ENCODE peak calls at places on chromosomes 2 and 18, in four cellular contexts. B is H9, W is neuronal stem cell, I is H1. Q is an unnamed sample.

GRCh38 chr2:31207790-31208189 is 9.5 kb downstream of the CAPN14 start:
- DNase-seq in B (no peak), W (peak; percentile 17), I (no peak), Q (no peak)

GRCh38 chr2:24280161-24280560 is 80.2 kb downstream of the ITSN2 start:
- DNase-seq in B (no peak), W (no peak), I (no peak), Q (no peak)

GRCh38 chr2:41741951-41742563 is 305.8 kb upstream of the PKDCC start:
- DNase-seq in B (no peak), W (no peak), I (no peak), Q (no peak)

GRCh38 chr18:33937270-33937816 is 287.4 kb downstream of the NOL4 start:
- DNase-seq in B (no peak), W (no peak), I (no peak), Q (no peak)

GRCh38 chr18:40293311-40293710 is 1661.7 kb upstream of the PIK3C3 start:
- DNase-seq in B (no peak), W (no peak), I (no peak), Q (no peak)

GRCh38 chr2:99775585-99775984 is 285.8 kb upstream of the REV1 start:
- DNase-seq in B (no peak), W (no peak), I (no peak), Q (peak; percentile 61)

GRCh38 chr2:214311031-214311533 is 99.8 kb upstream of the VWC2L start:
- DNase-seq in B (peak; percentile 73), W (no peak), I (peak; percentile 25), Q (no peak)

GRCh38 chr18:13266208-13267100 is 47.9 kb downstream of the LDLRAD4 start:
- DNase-seq in B (no peak), W (no peak), I (no peak), Q (no peak)

GRCh38 chr2:65630643-65631042 is 198.2 kb upstream of the SPRED2 start:
- DNase-seq in B (no peak), W (no peak), I (no peak), Q (peak; percentile 89)

GRCh38 chr2:46252891-46253659 is 44.1 kb upstream of the EPAS1 start:
- DNase-seq in B (no peak), W (no peak), I (no peak), Q (peak; percentile 77)

GRCh38 chr18:46917808-46918600 is 602 bp downstream of the KATNAL2 start:
- DNase-seq in B (peak; percentile 85), W (no peak), I (peak; percentile 47), Q (peak; percentile 46)

GRCh38 chr2:3827673-3828575 is 124.5 kb downstream of the DCDC2C start:
- DNase-seq in B (no peak), W (no peak), I (no peak), Q (no peak)

DNA sequence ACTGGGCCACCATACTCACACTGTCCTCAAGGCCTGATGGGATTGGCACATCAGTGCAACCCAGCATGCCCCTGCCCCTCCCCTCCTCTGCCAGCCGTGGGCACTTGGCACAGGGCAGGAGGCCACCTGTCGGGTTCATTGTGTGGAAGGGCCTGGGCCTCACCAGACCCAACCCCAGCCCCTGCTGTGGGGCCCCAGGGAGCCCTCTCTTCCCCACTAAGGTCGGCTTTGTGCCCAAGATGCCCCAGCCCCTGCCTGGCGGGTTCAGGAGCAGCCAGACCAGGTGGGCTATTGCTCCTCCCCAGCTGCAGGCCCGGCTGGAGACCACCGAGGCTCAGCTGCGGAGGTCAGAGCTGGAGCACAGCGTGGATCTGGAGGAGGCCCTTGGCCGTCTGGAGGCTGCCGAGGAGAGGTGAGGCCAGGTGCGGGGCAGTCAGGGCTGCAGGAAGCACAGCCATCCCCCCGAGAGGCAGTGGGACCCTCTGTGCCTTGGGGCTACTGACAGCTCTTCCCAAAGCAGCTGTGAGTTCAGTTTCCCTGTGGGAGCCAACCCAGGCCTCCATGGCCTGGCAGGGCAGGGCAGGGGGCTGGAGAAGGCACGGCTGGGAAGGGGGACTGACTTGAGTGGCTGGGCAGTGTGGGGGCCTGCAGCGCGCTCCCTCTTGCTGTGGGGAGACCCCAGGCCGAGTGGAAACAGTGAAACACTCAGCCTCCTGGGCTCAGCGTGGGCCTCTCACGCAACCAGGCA is 16.3 kb downstream of the CROCC2 start:
- DNase-seq in B (peak; percentile 23), W (no peak), I (no peak), Q (no peak)
- H2BK15ac ChIP-seq in B (no peak overlapping the region), W (peak overlapping the region; percentile 75), I (no peak overlapping the region), Q (no peak overlapping the region)

DNA sequence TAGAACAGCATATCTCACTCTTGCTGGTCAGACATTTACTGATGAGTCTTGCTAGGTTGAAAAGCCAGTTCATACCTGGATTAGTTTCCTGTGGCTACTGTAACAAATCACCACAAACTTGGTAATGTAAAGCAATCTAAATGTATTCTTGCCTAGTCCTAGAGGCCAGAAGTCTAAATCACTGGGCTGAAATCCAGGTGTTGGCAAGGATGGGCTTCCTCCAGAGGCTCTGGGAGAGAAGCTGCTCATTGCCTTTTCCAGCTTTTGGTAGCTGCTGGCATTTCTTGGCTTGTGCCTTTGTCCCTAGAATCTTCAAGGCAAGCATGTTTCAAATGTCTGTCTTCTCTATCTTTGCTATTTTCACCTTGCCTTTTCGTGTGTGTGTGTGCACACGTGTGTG is 62.3 kb upstream of the MAP4K3 start:
- DNase-seq in B (no peak), W (no peak), I (no peak), Q (no peak)
- H2BK120ac ChIP-seq in B (no peak overlapping the region), W (no peak overlapping the region), I (no peak overlapping the region), Q (no peak overlapping the region)

GRCh38 chr2:109694190-109694589 is 80.0 kb downstream of the SOWAHC start:
- DNase-seq in B (no peak), W (no peak), I (no peak), Q (peak; percentile 16)
- H2BK15ac ChIP-seq in B (no peak overlapping the region), W (no peak overlapping the region), I (no peak overlapping the region), Q (no peak overlapping the region)

GRCh38 chr18:61948842-61949438 is 56.1 kb upstream of the RNF152 start:
- DNase-seq in B (no peak), W (no peak), I (no peak), Q (peak; percentile 26)
- H2BK120ac ChIP-seq in B (no peak overlapping the region), W (no peak overlapping the region), I (no peak overlapping the region), Q (no peak overlapping the region)

DNA sequence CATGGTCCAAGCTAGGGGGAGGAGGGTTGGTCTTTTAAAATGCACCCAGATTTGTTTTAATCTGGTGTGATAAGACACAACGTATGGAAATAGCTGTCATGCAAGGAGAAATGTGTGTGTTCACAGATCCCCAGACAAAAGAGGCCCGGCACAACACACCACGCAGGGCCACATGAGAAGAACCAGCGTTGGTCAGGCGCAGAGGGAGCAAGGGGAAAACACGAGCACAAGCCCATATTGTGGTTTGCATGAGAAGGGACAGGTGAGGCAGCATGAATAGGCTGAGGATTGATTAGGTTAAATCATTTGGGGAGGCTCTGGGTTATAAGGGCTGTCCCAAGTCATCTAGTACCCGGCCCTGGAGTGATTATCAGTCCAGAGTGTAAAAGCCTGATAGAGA is 272.5 kb upstream of the NCKAP5 start:
- DNase-seq in B (no peak), W (no peak), I (no peak), Q (no peak)
- H2BK15ac ChIP-seq in B (no peak overlapping the region), W (no peak overlapping the region), I (no peak overlapping the region), Q (no peak overlapping the region)

DNA sequence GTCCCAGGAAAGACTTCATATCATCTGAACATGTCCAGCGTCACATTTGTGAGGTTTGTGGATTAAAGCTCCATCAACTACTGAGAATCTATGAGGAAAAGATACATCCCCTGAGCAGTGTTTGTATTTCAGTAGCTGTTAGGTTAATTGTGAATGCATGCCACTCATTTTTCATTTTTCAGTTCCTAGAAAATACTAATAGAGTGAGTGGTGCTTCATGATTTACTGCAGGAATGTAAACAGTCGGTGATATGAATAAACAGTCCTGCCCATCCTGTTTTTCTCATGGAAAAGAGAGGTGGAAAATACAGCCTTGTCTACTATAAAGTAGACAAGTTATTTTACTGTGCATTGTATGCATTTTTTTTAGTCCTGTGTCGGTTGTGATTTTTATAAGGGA is 101.0 kb downstream of the LYPD6 start:
- DNase-seq in B (no peak), W (no peak), I (no peak), Q (peak; percentile 71)
- H2BK120ac ChIP-seq in B (no peak overlapping the region), W (no peak overlapping the region), I (no peak overlapping the region), Q (no peak overlapping the region)